ENCODE peak calls at places on chromosomes 11 and 22, in five cellular contexts. D is esophagus squamous epithelium, A is tibial artery, T is psoas muscle, J is IMR-90. U is an unnamed sample. For H3K27me3, the result is how much of the 10 kb centered on the place peaks cover.

GRCh38 chr22:44381761-44382454 is 69.2 kb upstream of the SHISAL1 start:
- DNase-seq in D (no peak), A (no peak), T (peak), J (no peak), U (no peak)

GRCh38 chr11:94623120-94623735 is 56.1 kb downstream of the PIWIL4 start:
- DNase-seq in D (no peak), A (peak), T (no peak), J (peak), U (no peak)

GRCh38 chr22:48578138-48579034 is 1249.3 kb downstream of the BRD1 start:
- DNase-seq in D (no peak), A (no peak), T (no peak), J (no peak), U (no peak)

GRCh38 chr22:41408665-41409064 is 26.9 kb downstream of the TEF start:
- DNase-seq in D (no peak), A (no peak), T (no peak), J (no peak), U (no peak)

GRCh38 chr11:111635706-111636045 is 33.4 kb downstream of the SIK2 start:
- DNase-seq in D (no peak), A (peak), T (no peak), J (peak), U (no peak)

GRCh38 chr11:112268406-112268805 is 7.7 kb upstream of the PLET1 start:
- DNase-seq in D (no peak), A (no peak), T (no peak), J (no peak), U (no peak)

GRCh38 chr11:70805971-70806370 is 407.6 kb downstream of the CTTN start:
- DNase-seq in D (no peak), A (no peak), T (no peak), J (no peak), U (no peak)

GRCh38 chr11:40514124-40514523 is 945.3 kb downstream of the LRRC4C start:
- DNase-seq in D (no peak), A (no peak), T (no peak), J (no peak), U (no peak)

GRCh38 chr22:31730344-31730711 is 19.6 kb downstream of the PRR14L start:
- DNase-seq in D (no peak), A (no peak), T (no peak), J (no peak), U (no peak)

GRCh38 chr11:14259186-14259784 is 99.7 kb downstream of the RRAS2 start:
- DNase-seq in D (no peak), A (no peak), T (no peak), J (no peak), U (peak)

GRCh38 chr11:75667268-75667830 is 1.5 kb downstream of the MAP6 start:
- DNase-seq in D (no peak), A (no peak), T (no peak), J (no peak), U (no peak)

GRCh38 chr11:35304393-35304790 is 115.0 kb downstream of the SLC1A2 start:
- DNase-seq in D (no peak), A (no peak), T (no peak), J (peak), U (no peak)

GRCh38 chr11:70756756-70757155 is 358.4 kb downstream of the CTTN start:
- DNase-seq in D (no peak), A (no peak), T (no peak), J (no peak), U (no peak)

GRCh38 chr11:31870609-31871309 is 59.6 kb upstream of the PAX6 start:
- DNase-seq in D (no peak), A (no peak), T (peak), J (peak), U (peak)

GRCh38 chr22:44823806-44824205 is 71.4 kb downstream of the ARHGAP8 start:
- DNase-seq in D (no peak), A (no peak), T (peak), J (no peak), U (no peak)

GRCh38 chr11:33655842-33656600 is 44.6 kb downstream of the C11orf91 start:
- DNase-seq in D (no peak), A (no peak), T (no peak), J (no peak), U (peak)

GRCh38 chr11:66333896-66334604 is 2.2 kb downstream of the RIN1 start:
- DNase-seq in D (no peak), A (peak), T (peak), J (no peak), U (no peak)

GRCh38 chr22:17569971-17570511 is 6.7 kb downstream of the SLC25A18 start:
- DNase-seq in D (no peak), A (no peak), T (no peak), J (peak), U (peak)

GRCh38 chr11:128598755-128599154 is 11.4 kb upstream of the ETS1 start:
- DNase-seq in D (no peak), A (no peak), T (no peak), J (peak), U (no peak)

GRCh38 chr22:31603081-31603525 is 58.9 kb downstream of the PISD start:
- DNase-seq in D (no peak), A (no peak), T (no peak), J (no peak), U (no peak)

GRCh38 chr22:36323182-36323854 is 64.4 kb downstream of the MYH9 start:
- DNase-seq in D (no peak), A (peak), T (no peak), J (peak), U (no peak)

GRCh38 chr22:20174785-20175596 is 24.1 kb upstream of the CCDC188 start:
- DNase-seq in D (no peak), A (no peak), T (no peak), J (peak), U (no peak)

GRCh38 chr22:49629586-49630447 is 197.9 kb downstream of the BRD1 start:
- DNase-seq in D (no peak), A (no peak), T (no peak), J (no peak), U (no peak)

GRCh38 chr11:70184396-70184795 is 18.7 kb upstream of the FADD start:
- DNase-seq in D (no peak), A (no peak), T (no peak), J (no peak), U (no peak)

GRCh38 chr11:20369816-20370215 is 6.3 kb downstream of the HTATIP2 start:
- DNase-seq in D (no peak), A (no peak), T (no peak), J (no peak), U (no peak)

GRCh38 chr11:12813371-12814225 is 139.4 kb downstream of the TEAD1 start:
- DNase-seq in D (no peak), A (no peak), T (peak), J (peak), U (no peak)

GRCh38 chr11:42770444-42771065 is 541.2 kb upstream of the API5 start:
- DNase-seq in D (no peak), A (no peak), T (no peak), J (no peak), U (no peak)

DNA sequence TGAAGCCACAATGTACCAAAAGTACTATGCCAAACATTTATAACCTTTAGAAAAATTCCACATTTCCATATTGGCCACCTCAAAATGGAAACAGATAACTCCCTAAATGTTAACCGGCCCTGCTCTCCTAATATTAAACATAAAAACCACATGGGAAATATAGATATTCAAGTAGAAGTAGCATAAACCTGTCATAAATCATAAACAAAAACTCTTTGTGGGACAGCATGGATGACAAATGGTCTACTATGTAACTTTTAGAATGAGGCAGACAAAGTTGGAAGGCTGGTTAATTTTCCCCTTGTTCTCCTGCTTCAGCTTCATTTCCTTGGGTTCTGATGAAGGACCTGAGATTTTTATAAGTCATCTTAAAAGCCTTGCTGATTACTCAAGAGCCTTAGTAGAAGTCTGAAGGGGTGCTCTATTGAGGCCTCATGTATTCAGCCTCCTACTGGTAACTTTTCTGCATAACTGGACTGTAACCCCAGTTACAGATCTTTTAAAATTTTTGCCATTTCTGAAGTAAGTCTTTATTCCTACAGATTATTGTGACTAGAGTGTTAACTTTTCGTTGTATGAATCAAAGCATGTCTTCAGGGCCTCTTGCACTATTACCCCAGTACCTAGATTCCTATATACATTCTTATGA is 116.4 kb downstream of the STIM1 start:
- DNase-seq in D (no peak), A (no peak), T (no peak), J (peak), U (no peak)
- TF ChIP-seq CTCF in D (no peak), A (no peak), T (no peak), J (peak), U (no peak)

GRCh38 chr22:27258773-27259172 is 542.8 kb downstream of the MN1 start:
- DNase-seq in D (no peak), A (no peak), T (no peak), J (no peak), U (no peak)
- H3K27me3 ChIP-seq in D (under half), A (under half), T (under half), J (under half), U (under half)

GRCh38 chr22:22180738-22181514 is 63.7 kb upstream of the VPREB1 start:
- DNase-seq in D (no peak), A (no peak), T (no peak), J (no peak), U (no peak)
- H3K4me3 ChIP-seq in D (no peak), A (no peak), T (no peak), J (no peak), U (no peak)

GRCh38 chr11:125922156-125922555 is 17.8 kb downstream of the DDX25 start:
- DNase-seq in D (no peak), A (no peak), T (no peak), J (no peak), U (peak)

GRCh38 chr11:125916683-125917337 is 12.5 kb downstream of the DDX25 start:
- DNase-seq in D (no peak), A (no peak), T (no peak), J (no peak), U (no peak)

GRCh38 chr11:125921042-125921441 is 16.7 kb downstream of the DDX25 start:
- DNase-seq in D (no peak), A (no peak), T (no peak), J (no peak), U (peak)

GRCh38 chr11:125923012-125923579 is 18.8 kb downstream of the DDX25 start:
- DNase-seq in D (no peak), A (peak), T (no peak), J (peak), U (no peak)

DNA sequence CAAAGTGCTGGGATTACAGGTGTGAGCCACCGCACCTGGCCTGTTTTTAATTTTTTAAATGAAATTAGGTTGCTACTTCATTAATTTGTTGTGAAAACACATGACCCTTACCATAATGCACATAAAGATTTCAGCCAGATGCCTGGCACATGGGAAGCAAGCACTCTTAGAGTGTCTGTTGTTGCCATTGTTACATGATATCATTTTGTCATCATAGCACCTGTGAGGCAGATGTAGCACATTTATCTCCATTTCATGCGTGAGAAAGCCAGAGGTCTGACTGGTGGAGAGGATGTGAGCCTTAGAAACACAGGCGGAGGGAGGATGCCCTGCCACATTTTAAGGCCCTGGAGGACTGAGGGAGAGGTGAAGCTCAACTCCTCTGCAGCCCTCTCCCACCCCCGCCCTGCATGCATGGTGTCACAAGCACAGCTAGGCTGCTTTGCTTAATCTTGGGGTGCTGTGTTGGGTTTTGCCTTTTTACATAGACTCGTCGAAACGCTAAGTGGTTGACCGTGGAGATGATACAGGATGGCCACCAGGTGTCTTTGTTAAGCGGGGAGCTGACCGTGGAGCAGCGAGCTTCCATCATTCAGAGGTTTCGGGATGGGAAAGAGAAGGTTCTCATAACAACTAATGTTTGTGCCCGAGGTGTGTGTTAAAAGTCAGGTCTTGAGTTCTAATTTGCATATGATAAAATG is 14.0 kb downstream of the DDX25 start:
- DNase-seq in D (no peak), A (no peak), T (no peak), J (no peak), U (peak)
- TF ChIP-seq CTCF in D (no peak), A (no peak), T (no peak), J (no peak), U (no peak)

DNA sequence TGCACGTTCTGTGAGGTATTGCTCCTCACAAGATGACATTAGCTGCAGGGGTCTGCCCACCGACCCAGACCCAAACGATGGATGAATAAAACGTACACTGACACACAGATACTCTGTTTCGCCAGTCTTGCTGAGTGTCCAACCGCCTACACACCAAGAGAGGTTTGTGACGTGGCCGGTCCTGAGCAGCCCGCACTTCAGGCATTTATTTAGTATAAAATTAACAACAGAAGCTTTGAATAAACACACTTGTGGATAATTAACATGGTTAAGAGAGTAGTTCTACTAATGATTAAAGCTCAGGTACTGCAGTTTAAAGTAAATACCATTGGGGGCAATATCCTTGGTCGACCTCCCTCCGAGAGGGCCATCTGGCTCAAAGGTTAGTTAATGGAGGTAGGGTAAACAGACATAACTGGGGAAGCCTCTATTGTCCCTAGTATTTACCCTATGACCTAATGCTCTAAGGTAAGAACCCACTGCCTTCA is 75.7 kb downstream of the CCDC83 start:
- DNase-seq in D (no peak), A (no peak), T (no peak), J (no peak), U (no peak)
- H3K27me3 ChIP-seq in D (under half), A (under half), T (under half), J (under half), U (under half)

GRCh38 chr11:60910711-60911366 is 3.1 kb upstream of the TMEM109 start:
- DNase-seq in D (no peak), A (no peak), T (no peak), J (no peak), U (no peak)
- H3K4me3 ChIP-seq in D (no peak), A (no peak), T (no peak), J (no peak), U (no peak)